ENCODE peak calls at places on chromosomes 7 and 10, in four cellular contexts. O, Y, N and P are unnamed samples.

GRCh38 chr7:39882148-39882784 is 67.8 kb upstream of the CDK13 start:
- DNase-seq in O (no peak), Y (no peak), N (no peak), P (no peak)

GRCh38 chr7:95376632-95377380 is 19.4 kb downstream of the PON3 start:
- DNase-seq in N (no peak), O (no peak), Y (no peak), P (no peak)

GRCh38 chr7:1322240-1323110 is 89.8 kb downstream of the UNCX start:
- DNase-seq in N (no peak), Y (no peak), O (no peak), P (no peak)

GRCh38 chr10:96370575-96371157 is 11.9 kb upstream of the OPALIN start:
- DNase-seq in O (no peak), N (peak; percentile 61), Y (no peak), P (peak; percentile 25)

GRCh38 chr7:27526991-27527722 is 135.5 kb downstream of the HIBADH start:
- DNase-seq in O (no peak), N (no peak), Y (no peak), P (no peak)

GRCh38 chr7:105759670-105760548 is 116.5 kb downstream of the ATXN7L1 start:
- DNase-seq in O (peak; percentile 67), Y (peak; percentile 58), N (peak; percentile 48), P (no peak)

GRCh38 chr7:90838799-90839198 is 242.7 kb downstream of the CDK14 start:
- DNase-seq in O (no peak), Y (no peak), N (no peak), P (no peak)

GRCh38 chr10:23343591-23344225 is 889 bp downstream of the C10orf67 start:
- DNase-seq in Y (peak; percentile 85), O (peak; percentile 12), N (peak; percentile 77), P (peak; percentile 70)

GRCh38 chr10:106436123-106436740 is 728.3 kb downstream of the SORCS1 start:
- DNase-seq in O (no peak), N (no peak), Y (no peak), P (no peak)

GRCh38 chr10:110666673-110667072 is 22.5 kb downstream of the RBM20 start:
- DNase-seq in O (no peak), Y (no peak), N (no peak), P (no peak)

GRCh38 chr10:79407811-79408795 is 37.3 kb downstream of the ZCCHC24 start:
- DNase-seq in Y (peak; percentile 79), O (no peak), N (no peak), P (peak; percentile 58)

GRCh38 chr10:71046747-71047146 is 158.4 kb upstream of the PCBD1 start:
- DNase-seq in Y (no peak), N (no peak), O (no peak), P (no peak)

GRCh38 chr7:92750961-92751360 is 85.4 kb downstream of the CDK6 start:
- DNase-seq in O (no peak), Y (no peak), N (no peak), P (no peak)

GRCh38 chr10:855079-855478 is 76.4 kb downstream of the LARP4B start:
- DNase-seq in N (no peak), Y (no peak), O (no peak), P (no peak)

GRCh38 chr7:36760856-36761762 is 36.8 kb upstream of the AOAH start:
- DNase-seq in N (no peak), O (no peak), Y (no peak), P (no peak)

GRCh38 chr7:149788300-149788851 is 15.0 kb upstream of the ZNF467 start:
- DNase-seq in N (no peak), O (no peak), Y (no peak), P (no peak)

GRCh38 chr10:10803273-10803672 is 214.4 kb upstream of the CELF2 start:
- DNase-seq in N (no peak), O (no peak), Y (no peak), P (peak; percentile 38)

GRCh38 chr7:39948375-39948774 is 1.7 kb upstream of the CDK13 start:
- DNase-seq in O (no peak), Y (peak; percentile 34), N (peak; percentile 35), P (no peak)

GRCh38 chr7:15481127-15481526 is 80.7 kb downstream of the AGMO start:
- DNase-seq in O (no peak), N (no peak), Y (no peak), P (no peak)

GRCh38 chr7:112383671-112384417 is 66.4 kb upstream of the IFRD1 start:
- DNase-seq in N (no peak), O (peak; percentile 33), Y (no peak), P (no peak)

GRCh38 chr10:79025113-79025832 is 43.5 kb upstream of the ZMIZ1 start:
- DNase-seq in N (peak; percentile 64), Y (no peak), O (no peak), P (no peak)

GRCh38 chr7:50650057-50650664 is 85.0 kb upstream of the DDC start:
- DNase-seq in O (no peak), N (no peak), Y (no peak), P (no peak)

GRCh38 chr7:136957391-136957790 is 88.9 kb downstream of the CHRM2 start:
- DNase-seq in O (no peak), N (no peak), Y (no peak), P (no peak)

GRCh38 chr10:88923525-88923924 is 29.0 kb downstream of the ACTA2 start:
- DNase-seq in O (no peak), Y (no peak), N (no peak), P (no peak)